ENCODE peak calls at places on chromosomes 6 and 20, in six cellular contexts. N is mucosa of descending colon, S is brain microvascular endothelial cell, D is right lobe of liver, E is AG10803, W is fibroblast of pulmonary artery. P is an unnamed sample.

GRCh38 chr6:14781707-14782306 is 464.1 kb upstream of the JARID2 start:
- DNase-seq in N (no peak), S (no peak), D (no peak), E (no peak), W (no peak), P (no peak)

GRCh38 chr6:4603291-4603690 is 172.9 kb upstream of the CDYL start:
- DNase-seq in N (no peak), S (peak), D (peak), E (peak), W (peak), P (no peak)

GRCh38 chr20:14935285-14935684 is 597.9 kb upstream of the FLRT3 start:
- DNase-seq in N (no peak), S (no peak), D (no peak), E (no peak), W (no peak), P (no peak)

GRCh38 chr6:138560130-138560850 is 61.0 kb upstream of the NHSL1 start:
- DNase-seq in N (no peak), S (no peak), D (no peak), E (no peak), W (no peak), P (no peak)

GRCh38 chr20:4437131-4437530 is 284.6 kb upstream of the PRND start:
- DNase-seq in N (no peak), S (no peak), D (no peak), E (no peak), W (no peak), P (no peak)

GRCh38 chr6:15573376-15573775 is 89.5 kb downstream of the DTNBP1 start:
- DNase-seq in N (no peak), S (no peak), D (no peak), E (no peak), W (no peak), P (no peak)

GRCh38 chr20:9838378-9839295 is at the start of gene PAK5:
- DNase-seq in N (no peak), S (peak), D (peak), E (peak), W (peak), P (no peak)

GRCh38 chr6:143804835-143805239 is 38.3 kb upstream of the LTV1 start:
- DNase-seq in N (no peak), S (peak), D (no peak), E (no peak), W (peak), P (no peak)

GRCh38 chr6:1716396-1716795 is 106.7 kb downstream of the FOXC1 start:
- DNase-seq in N (no peak), S (no peak), D (no peak), E (no peak), W (no peak), P (no peak)

GRCh38 chr6:7911345-7911725 is 747 bp upstream of the TXNDC5 start:
- DNase-seq in N (no peak), S (no peak), D (no peak), E (no peak), W (no peak), P (no peak)
- H3K4me3 ChIP-seq in N (no peak), S (peak), D (peak), E (peak), W (peak), P (peak)

DNA sequence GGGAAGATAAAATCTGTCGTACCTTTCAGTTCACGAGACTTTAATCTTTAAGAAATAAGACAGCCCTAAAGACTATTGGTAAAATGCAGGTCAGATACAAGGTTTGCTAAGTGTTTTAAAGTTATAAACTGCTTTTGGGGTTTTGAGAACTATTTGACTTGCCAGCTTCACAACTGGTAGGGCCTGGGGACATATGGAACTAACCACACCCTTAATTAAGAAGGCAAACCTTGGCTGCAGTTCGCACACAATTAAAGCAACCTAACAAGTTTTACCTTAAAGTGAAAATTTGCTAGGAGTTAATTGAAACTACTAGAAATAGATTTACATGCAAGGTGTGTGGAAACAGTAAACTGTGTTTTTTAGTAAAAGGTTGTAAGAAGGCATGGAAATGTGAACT is 99.8 kb upstream of the GPR6 start:
- DNase-seq in N (no peak), S (no peak), D (no peak), E (no peak), W (no peak), P (no peak)
- H3K4me3 ChIP-seq in N (no peak), S (no peak), D (no peak), E (no peak), W (no peak), P (no peak)

GRCh38 chr20:50286609-50287008 is 96.0 kb downstream of the CEBPB start:
- DNase-seq in N (no peak), S (peak), D (peak), E (peak), W (peak), P (no peak)

GRCh38 chr20:50284811-50285375 is 94.3 kb downstream of the CEBPB start:
- DNase-seq in N (peak), S (no peak), D (no peak), E (no peak), W (no peak), P (no peak)

GRCh38 chr20:50287512-50287911 is 96.9 kb downstream of the CEBPB start:
- DNase-seq in N (no peak), S (no peak), D (no peak), E (no peak), W (no peak), P (no peak)

GRCh38 chr20:50285376-50286173 is 94.9 kb downstream of the CEBPB start:
- DNase-seq in N (peak), S (no peak), D (peak), E (peak), W (peak), P (no peak)

GRCh38 chr20:50286174-50286511 is 95.5 kb downstream of the CEBPB start:
- DNase-seq in N (no peak), S (no peak), D (no peak), E (no peak), W (no peak), P (no peak)
- H3K4me3 ChIP-seq in N (no peak), S (no peak), D (no peak), E (no peak), W (no peak), P (no peak)

GRCh38 chr20:56859039-56859750 is 230.1 kb downstream of the TFAP2C start:
- DNase-seq in N (no peak), S (no peak), D (no peak), E (no peak), W (no peak), P (no peak)
- H3K4me3 ChIP-seq in N (no peak), S (no peak), D (no peak), E (no peak), W (no peak), P (no peak)

GRCh38 chr6:167121471-167121870 is 1.4 kb upstream of the CCR6 start:
- DNase-seq in N (no peak), S (no peak), D (no peak), E (no peak), W (no peak), P (no peak)
- H3K4me3 ChIP-seq in N (no peak), S (no peak), D (no peak), E (no peak), W (no peak), P (no peak)

DNA sequence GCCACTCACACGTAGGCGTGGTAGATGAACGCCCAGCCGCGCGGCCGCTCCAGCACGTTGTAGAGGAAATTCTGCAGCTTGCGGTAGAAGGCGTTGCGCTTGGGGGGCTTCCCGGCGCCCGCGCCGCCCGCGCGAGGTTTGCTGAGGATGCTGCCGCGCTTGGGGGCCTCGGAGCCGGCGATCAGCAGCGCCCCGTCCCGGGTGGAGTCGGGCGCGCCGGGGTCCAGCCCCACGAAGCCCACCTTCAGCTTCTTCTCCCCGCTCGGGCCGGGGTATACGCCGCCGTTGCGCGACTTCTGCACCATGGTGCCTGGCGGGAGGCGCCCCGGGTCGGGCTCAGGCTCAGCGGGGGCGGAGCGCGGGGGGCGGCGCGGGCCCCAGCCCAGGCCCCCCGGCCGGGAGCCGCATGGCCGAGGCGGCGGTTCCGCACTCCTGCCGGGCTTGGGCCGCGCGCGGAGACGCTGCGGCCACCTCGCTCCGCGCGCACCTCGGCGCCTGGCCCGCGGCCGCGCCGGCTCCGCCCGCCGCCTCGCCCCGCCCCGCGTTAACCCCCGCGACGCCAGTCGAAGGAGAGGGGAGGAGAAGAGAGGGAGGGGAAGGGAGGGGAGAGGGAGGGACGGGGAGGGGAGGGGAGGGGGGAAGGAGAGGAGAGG is at the start of gene KCNQ2:
- DNase-seq in N (no peak), S (no peak), D (no peak), E (no peak), W (no peak), P (no peak)
- H3K4me3 ChIP-seq in N (no peak), S (no peak), D (no peak), E (no peak), W (no peak), P (peak)

P was measured in Jurkat, Clone E6-1.